ENCODE peak calls at places on chromosomes 2 and 18, in nine cellular contexts. One of them, this sample, is unnamed. For H3K9me3, the result is how much of the 10 kb centered on the place peaks cover.

GRCh38 chr2:190847504-190848201 is 33.0 kb upstream of the GLS start:
- DNase-seq in OCI-LY7: no peak
- DNase-seq in PC-9: no peak
- DNase-seq in tibial artery: no peak
- DNase-seq in DND-41: no peak
- DNase-seq in pancreas: no peak
- DNase-seq in tibial nerve: no peak
- DNase-seq in lung: no peak
- DNase-seq in CD8-positive, alpha-beta T cell: no peak
- DNase-seq in this sample: no peak

GRCh38 chr2:219207884-219208740 is 1.5 kb downstream of the ZFAND2B start:
- DNase-seq in OCI-LY7: no peak
- DNase-seq in PC-9: peak
- DNase-seq in tibial artery: no peak
- DNase-seq in DND-41: no peak
- DNase-seq in pancreas: peak
- DNase-seq in tibial nerve: no peak
- DNase-seq in lung: no peak
- DNase-seq in CD8-positive, alpha-beta T cell: no peak
- DNase-seq in this sample: no peak

GRCh38 chr2:121532894-121533293 is 2.2 kb downstream of the RNU4ATAC start:
- DNase-seq in OCI-LY7: no peak
- DNase-seq in PC-9: peak
- DNase-seq in tibial artery: no peak
- DNase-seq in DND-41: no peak
- DNase-seq in pancreas: peak
- DNase-seq in tibial nerve: no peak
- DNase-seq in lung: no peak
- DNase-seq in CD8-positive, alpha-beta T cell: no peak
- DNase-seq in this sample: no peak

GRCh38 chr2:160650196-160651108 is 156.8 kb upstream of the RBMS1 start:
- DNase-seq in OCI-LY7: no peak
- DNase-seq in PC-9: no peak
- DNase-seq in tibial artery: no peak
- DNase-seq in DND-41: no peak
- DNase-seq in pancreas: no peak
- DNase-seq in tibial nerve: no peak
- DNase-seq in lung: no peak
- DNase-seq in CD8-positive, alpha-beta T cell: no peak
- DNase-seq in this sample: no peak

GRCh38 chr2:217268978-217269377 is 409.1 kb upstream of the TNP1 start:
- DNase-seq in OCI-LY7: no peak
- DNase-seq in PC-9: no peak
- DNase-seq in tibial artery: no peak
- DNase-seq in DND-41: no peak
- DNase-seq in pancreas: no peak
- DNase-seq in tibial nerve: no peak
- DNase-seq in lung: no peak
- DNase-seq in CD8-positive, alpha-beta T cell: no peak
- DNase-seq in this sample: no peak

GRCh38 chr2:189943009-189943408 is 119.5 kb downstream of the MSTN start:
- DNase-seq in OCI-LY7: no peak
- DNase-seq in PC-9: no peak
- DNase-seq in tibial artery: no peak
- DNase-seq in DND-41: no peak
- DNase-seq in pancreas: no peak
- DNase-seq in tibial nerve: no peak
- DNase-seq in lung: no peak
- DNase-seq in CD8-positive, alpha-beta T cell: no peak
- DNase-seq in this sample: no peak

GRCh38 chr2:10951558-10952414 is 40.1 kb downstream of the KCNF1 start:
- DNase-seq in OCI-LY7: no peak
- DNase-seq in PC-9: no peak
- DNase-seq in tibial artery: peak
- DNase-seq in DND-41: no peak
- DNase-seq in pancreas: no peak
- DNase-seq in tibial nerve: no peak
- DNase-seq in lung: no peak
- DNase-seq in CD8-positive, alpha-beta T cell: no peak
- DNase-seq in this sample: no peak

GRCh38 chr2:127012215-127012614 is 94.7 kb downstream of the BIN1 start:
- DNase-seq in OCI-LY7: no peak
- DNase-seq in PC-9: no peak
- DNase-seq in tibial artery: no peak
- DNase-seq in DND-41: no peak
- DNase-seq in pancreas: no peak
- DNase-seq in tibial nerve: no peak
- DNase-seq in lung: no peak
- DNase-seq in CD8-positive, alpha-beta T cell: no peak
- DNase-seq in this sample: no peak

GRCh38 chr18:76494181-76494540 is 881 bp downstream of the ZNF516 start:
- DNase-seq in OCI-LY7: peak
- DNase-seq in PC-9: no peak
- DNase-seq in tibial artery: no peak
- DNase-seq in DND-41: no peak
- DNase-seq in pancreas: peak
- DNase-seq in tibial nerve: peak
- DNase-seq in lung: no peak
- DNase-seq in CD8-positive, alpha-beta T cell: no peak
- DNase-seq in this sample: no peak

GRCh38 chr2:234869969-234870368 is 81.8 kb upstream of the SH3BP4 start:
- DNase-seq in OCI-LY7: no peak
- DNase-seq in PC-9: no peak
- DNase-seq in tibial artery: no peak
- DNase-seq in DND-41: no peak
- DNase-seq in pancreas: peak
- DNase-seq in tibial nerve: no peak
- DNase-seq in lung: no peak
- DNase-seq in CD8-positive, alpha-beta T cell: no peak
- DNase-seq in this sample: no peak

GRCh38 chr2:6183231-6183630 is 491.0 kb downstream of the SOX11 start:
- DNase-seq in OCI-LY7: no peak
- DNase-seq in PC-9: no peak
- DNase-seq in tibial artery: no peak
- DNase-seq in DND-41: no peak
- DNase-seq in pancreas: no peak
- DNase-seq in tibial nerve: no peak
- DNase-seq in lung: no peak
- DNase-seq in CD8-positive, alpha-beta T cell: no peak
- DNase-seq in this sample: no peak

GRCh38 chr2:176385838-176386237 is 116.6 kb downstream of the MTX2 start:
- DNase-seq in OCI-LY7: no peak
- DNase-seq in PC-9: no peak
- DNase-seq in tibial artery: no peak
- DNase-seq in DND-41: no peak
- DNase-seq in pancreas: no peak
- DNase-seq in tibial nerve: no peak
- DNase-seq in lung: no peak
- DNase-seq in CD8-positive, alpha-beta T cell: no peak
- DNase-seq in this sample: no peak

GRCh38 chr2:47509981-47510380 is 107.0 kb downstream of the MSH2 start:
- DNase-seq in OCI-LY7: no peak
- DNase-seq in PC-9: no peak
- DNase-seq in tibial artery: no peak
- DNase-seq in DND-41: no peak
- DNase-seq in pancreas: no peak
- DNase-seq in tibial nerve: no peak
- DNase-seq in lung: no peak
- DNase-seq in CD8-positive, alpha-beta T cell: no peak
- DNase-seq in this sample: no peak
- H3K27ac ChIP-seq in OCI-LY7: no peak
- H3K27ac ChIP-seq in PC-9: no peak
- H3K27ac ChIP-seq in tibial artery: no peak
- H3K27ac ChIP-seq in DND-41: no peak
- H3K27ac ChIP-seq in pancreas: no peak
- H3K27ac ChIP-seq in tibial nerve: no peak
- H3K27ac ChIP-seq in lung: no peak
- H3K27ac ChIP-seq in CD8-positive, alpha-beta T cell: no peak
- H3K27ac ChIP-seq in this sample: no peak

GRCh38 chr2:230794472-230794871 is 70.3 kb upstream of the ITM2C start:
- DNase-seq in OCI-LY7: no peak
- DNase-seq in PC-9: peak
- DNase-seq in tibial artery: no peak
- DNase-seq in DND-41: no peak
- DNase-seq in pancreas: no peak
- DNase-seq in tibial nerve: no peak
- DNase-seq in lung: no peak
- DNase-seq in CD8-positive, alpha-beta T cell: peak
- DNase-seq in this sample: no peak

GRCh38 chr2:230787101-230787500 is 74.5 kb downstream of the CAB39 start:
- DNase-seq in OCI-LY7: no peak
- DNase-seq in PC-9: no peak
- DNase-seq in tibial artery: no peak
- DNase-seq in DND-41: no peak
- DNase-seq in pancreas: no peak
- DNase-seq in tibial nerve: no peak
- DNase-seq in lung: no peak
- DNase-seq in CD8-positive, alpha-beta T cell: no peak
- DNase-seq in this sample: no peak

GRCh38 chr2:230788554-230789175 is 76.0 kb downstream of the CAB39 start:
- DNase-seq in OCI-LY7: no peak
- DNase-seq in PC-9: no peak
- DNase-seq in tibial artery: no peak
- DNase-seq in DND-41: no peak
- DNase-seq in pancreas: no peak
- DNase-seq in tibial nerve: no peak
- DNase-seq in lung: no peak
- DNase-seq in CD8-positive, alpha-beta T cell: no peak
- DNase-seq in this sample: no peak

GRCh38 chr2:230793573-230794359 is 71.0 kb upstream of the ITM2C start:
- DNase-seq in OCI-LY7: no peak
- DNase-seq in PC-9: peak
- DNase-seq in tibial artery: peak
- DNase-seq in DND-41: no peak
- DNase-seq in pancreas: peak
- DNase-seq in tibial nerve: peak
- DNase-seq in lung: peak
- DNase-seq in CD8-positive, alpha-beta T cell: peak
- DNase-seq in this sample: peak

DNA sequence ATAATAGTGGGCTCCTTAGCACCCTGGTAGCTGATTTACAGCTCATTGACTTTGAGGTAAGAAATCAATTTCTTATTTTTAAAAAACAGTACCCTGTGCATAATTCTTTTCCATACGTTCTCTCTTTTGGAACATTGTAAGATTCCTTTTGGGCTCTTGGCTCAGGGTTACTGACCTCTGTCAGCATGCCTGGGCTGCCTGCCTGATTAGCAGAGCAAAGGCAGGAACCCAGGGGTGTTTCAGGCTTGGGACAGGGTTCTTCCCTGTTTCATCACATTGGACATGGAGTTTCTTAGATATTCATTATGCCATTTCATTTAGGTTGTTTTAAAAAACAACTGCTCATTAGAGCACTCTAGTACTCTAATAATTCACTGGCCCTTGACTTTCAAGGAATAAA is 73.8 kb upstream of the ITM2C start:
- DNase-seq in OCI-LY7: no peak
- DNase-seq in PC-9: no peak
- DNase-seq in tibial artery: no peak
- DNase-seq in DND-41: no peak
- DNase-seq in pancreas: no peak
- DNase-seq in tibial nerve: no peak
- DNase-seq in lung: no peak
- DNase-seq in CD8-positive, alpha-beta T cell: no peak
- DNase-seq in this sample: no peak
- TF ChIP-seq CTCF in OCI-LY7: no peak
- TF ChIP-seq CTCF in PC-9: no peak
- TF ChIP-seq CTCF in tibial artery: no peak
- TF ChIP-seq CTCF in DND-41: no peak
- TF ChIP-seq CTCF in pancreas: no peak
- TF ChIP-seq CTCF in tibial nerve: no peak
- TF ChIP-seq CTCF in lung: no peak
- TF ChIP-seq CTCF in CD8-positive, alpha-beta T cell: no peak
- TF ChIP-seq CTCF in this sample: no peak

GRCh38 chr2:196128749-196129148 is 42.6 kb downstream of the STK17B start:
- DNase-seq in OCI-LY7: no peak
- DNase-seq in PC-9: no peak
- DNase-seq in tibial artery: no peak
- DNase-seq in DND-41: no peak
- DNase-seq in pancreas: no peak
- DNase-seq in tibial nerve: no peak
- DNase-seq in lung: no peak
- DNase-seq in CD8-positive, alpha-beta T cell: no peak
- DNase-seq in this sample: no peak

GRCh38 chr2:196125596-196125995 is 45.8 kb downstream of the STK17B start:
- DNase-seq in OCI-LY7: no peak
- DNase-seq in PC-9: no peak
- DNase-seq in tibial artery: no peak
- DNase-seq in DND-41: no peak
- DNase-seq in pancreas: no peak
- DNase-seq in tibial nerve: no peak
- DNase-seq in lung: no peak
- DNase-seq in CD8-positive, alpha-beta T cell: no peak
- DNase-seq in this sample: no peak

GRCh38 chr2:196131949-196132925 is 39.1 kb downstream of the STK17B start:
- DNase-seq in OCI-LY7: peak
- DNase-seq in PC-9: no peak
- DNase-seq in tibial artery: no peak
- DNase-seq in DND-41: peak
- DNase-seq in pancreas: no peak
- DNase-seq in tibial nerve: no peak
- DNase-seq in lung: no peak
- DNase-seq in CD8-positive, alpha-beta T cell: peak
- DNase-seq in this sample: peak

GRCh38 chr2:196131384-196131861 is 40.0 kb downstream of the STK17B start:
- DNase-seq in OCI-LY7: peak
- DNase-seq in PC-9: peak
- DNase-seq in tibial artery: no peak
- DNase-seq in DND-41: peak
- DNase-seq in pancreas: no peak
- DNase-seq in tibial nerve: peak
- DNase-seq in lung: peak
- DNase-seq in CD8-positive, alpha-beta T cell: peak
- DNase-seq in this sample: peak

GRCh38 chr2:196130039-196130825 is 41.1 kb downstream of the STK17B start:
- DNase-seq in OCI-LY7: peak
- DNase-seq in PC-9: no peak
- DNase-seq in tibial artery: no peak
- DNase-seq in DND-41: peak
- DNase-seq in pancreas: no peak
- DNase-seq in tibial nerve: no peak
- DNase-seq in lung: no peak
- DNase-seq in CD8-positive, alpha-beta T cell: no peak
- DNase-seq in this sample: no peak
- H3K9me3 ChIP-seq in OCI-LY7: half or more
- H3K9me3 ChIP-seq in PC-9: under half
- H3K9me3 ChIP-seq in tibial artery: under half
- H3K9me3 ChIP-seq in DND-41: half or more
- H3K9me3 ChIP-seq in pancreas: under half
- H3K9me3 ChIP-seq in tibial nerve: under half
- H3K9me3 ChIP-seq in lung: under half
- H3K9me3 ChIP-seq in CD8-positive, alpha-beta T cell: under half
- H3K9me3 ChIP-seq in this sample: half or more

DNA sequence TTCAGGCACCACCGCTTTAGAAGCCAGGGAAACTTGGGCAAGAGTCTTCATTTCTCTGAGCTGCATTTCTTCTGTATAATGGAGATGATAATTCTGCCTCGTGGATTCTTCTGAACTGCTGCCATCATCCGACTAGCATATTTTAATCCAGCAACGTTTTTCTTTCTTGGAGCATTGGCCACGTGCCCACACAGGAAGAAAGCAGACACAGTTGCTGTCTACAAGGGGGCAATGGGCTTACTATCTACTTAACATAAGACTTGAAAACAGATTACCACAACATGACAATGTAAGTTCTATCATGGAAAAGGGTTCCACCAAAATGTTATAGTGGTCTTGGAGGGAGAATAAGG is 176.5 kb downstream of the FAM210A start:
- DNase-seq in OCI-LY7: no peak
- DNase-seq in PC-9: no peak
- DNase-seq in tibial artery: no peak
- DNase-seq in DND-41: no peak
- DNase-seq in pancreas: peak
- DNase-seq in tibial nerve: no peak
- DNase-seq in lung: no peak
- DNase-seq in CD8-positive, alpha-beta T cell: no peak
- DNase-seq in this sample: no peak
- H3K27ac ChIP-seq in OCI-LY7: no peak
- H3K27ac ChIP-seq in PC-9: no peak
- H3K27ac ChIP-seq in tibial artery: no peak
- H3K27ac ChIP-seq in DND-41: no peak
- H3K27ac ChIP-seq in pancreas: no peak
- H3K27ac ChIP-seq in tibial nerve: no peak
- H3K27ac ChIP-seq in lung: no peak
- H3K27ac ChIP-seq in CD8-positive, alpha-beta T cell: no peak
- H3K27ac ChIP-seq in this sample: no peak